ENCODE peak calls at places on chromosomes 11 and 22, in eight cellular contexts. M is neural progenitor cell, K is glutamatergic neuron, W is endodermal cell, L is IMR-90, J is cardiac muscle cell, Y is H9, E is GM23338. D is an unnamed sample.

GRCh38 chr11:10639350-10639749 is 54.2 kb downstream of the IRAG1 start:
- DNase-seq in M (no peak), E (no peak), Y (no peak), W (no peak), L (no peak), J (no peak), K (no peak), D (no peak)

GRCh38 chr11:70819022-70819421 is 420.7 kb downstream of the CTTN start:
- DNase-seq in M (no peak), J (no peak), E (no peak), L (no peak), W (no peak), K (no peak), Y (no peak), D (no peak)

GRCh38 chr11:62921573-62922188 is 518 bp upstream of the CHRM1 start:
- DNase-seq in J (no peak), L (peak), W (peak), K (no peak), E (no peak), Y (no peak), M (peak), D (peak)

GRCh38 chr22:37632174-37633081 is 7.0 kb upstream of the SH3BP1 start:
- DNase-seq in W (no peak), Y (no peak), E (no peak), M (no peak), K (no peak), J (no peak), L (no peak), D (no peak)

GRCh38 chr22:37060801-37061610 is 9.5 kb downstream of the KCTD17 start:
- DNase-seq in W (no peak), K (peak), Y (no peak), M (no peak), L (no peak), E (no peak), J (no peak), D (no peak)

GRCh38 chr11:127023991-127024390 is 23.4 kb upstream of the KIRREL3 start:
- DNase-seq in M (no peak), Y (no peak), E (no peak), J (no peak), W (no peak), L (no peak), K (no peak), D (no peak)

GRCh38 chr11:75344186-75344585 is 7.3 kb downstream of the ARRB1 start:
- DNase-seq in K (no peak), Y (no peak), E (no peak), W (peak), J (no peak), L (no peak), M (no peak), D (no peak)

GRCh38 chr11:17388609-17389204 is at the start of gene KCNJ11:
- DNase-seq in J (peak), K (no peak), E (peak), W (peak), L (no peak), M (peak), Y (peak), D (no peak)

GRCh38 chr11:20488352-20488751 is 100.8 kb downstream of the PRMT3 start:
- DNase-seq in J (no peak), L (no peak), W (no peak), E (no peak), Y (no peak), K (no peak), M (no peak), D (no peak)

GRCh38 chr11:26844963-26845362 is 123.1 kb upstream of the SLC5A12 start:
- DNase-seq in M (no peak), J (no peak), L (no peak), K (no peak), Y (no peak), E (no peak), W (no peak), D (no peak)

GRCh38 chr22:42171946-42172345 is 41.3 kb upstream of the CYP2D6 start:
- DNase-seq in J (no peak), L (no peak), M (no peak), W (no peak), Y (no peak), E (no peak), K (no peak), D (no peak)

GRCh38 chr11:67178878-67179277 is 59.8 kb downstream of the KDM2A start:
- DNase-seq in Y (no peak), W (no peak), L (peak), J (no peak), K (no peak), M (no peak), E (no peak), D (no peak)

GRCh38 chr11:18522388-18522787 is 4.4 kb downstream of the TSG101 start:
- DNase-seq in J (no peak), E (peak), K (no peak), Y (no peak), L (no peak), M (peak), W (peak), D (no peak)

GRCh38 chr11:17244046-17244445 is 32.5 kb upstream of the NUCB2 start:
- DNase-seq in L (no peak), E (no peak), M (no peak), Y (no peak), W (no peak), J (no peak), K (no peak), D (no peak)

GRCh38 chr11:112162761-112163669 is 879 bp downstream of the IL18 start:
- DNase-seq in W (no peak), M (no peak), J (no peak), L (peak), Y (no peak), K (no peak), E (no peak), D (no peak)

GRCh38 chr22:35620624-35621245 is 3.6 kb upstream of the MB start:
- DNase-seq in W (no peak), Y (no peak), K (no peak), E (peak), M (peak), J (peak), L (peak), D (no peak)

GRCh38 chr11:45457649-45458048 is 171.5 kb upstream of the SYT13 start:
- DNase-seq in E (no peak), K (no peak), M (no peak), W (no peak), L (peak), J (no peak), Y (no peak), D (no peak)

GRCh38 chr11:35747638-35748037 is 85.1 kb downstream of the TRIM44 start:
- DNase-seq in L (no peak), Y (no peak), M (peak), K (no peak), E (peak), J (no peak), W (no peak), D (no peak)

GRCh38 chr11:78158987-78159662 is 19.7 kb upstream of the ALG8 start:
- DNase-seq in K (no peak), M (no peak), W (no peak), Y (no peak), L (peak), E (no peak), J (no peak), D (no peak)

GRCh38 chr11:66289548-66290331 is 797 bp upstream of the YIF1A start:
- DNase-seq in W (peak), M (peak), Y (peak), J (peak), K (no peak), E (peak), L (no peak), D (peak)

GRCh38 chr22:27148886-27149470 is 491.6 kb downstream of the MIAT start:
- DNase-seq in L (no peak), K (no peak), W (no peak), J (no peak), Y (no peak), E (no peak), M (no peak), D (no peak)

DNA sequence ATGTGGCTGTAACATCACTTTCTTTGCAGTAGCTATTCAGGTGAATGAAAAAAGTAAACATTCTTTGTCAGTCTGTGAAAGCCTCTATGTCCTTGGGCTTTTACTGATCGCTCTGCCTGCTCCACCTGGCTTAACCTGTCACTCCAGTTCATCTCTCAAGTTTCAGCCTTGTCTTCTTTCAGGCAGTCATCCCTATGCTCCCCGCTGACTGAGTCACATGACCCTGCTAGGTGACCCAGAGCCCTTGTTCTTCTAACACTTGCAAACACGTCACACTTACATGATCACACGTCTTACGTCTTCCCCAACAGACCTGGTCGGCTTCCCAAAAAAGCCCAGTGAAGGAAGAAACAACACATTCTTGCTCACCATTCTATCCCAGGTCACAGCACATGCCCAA is 499.3 kb upstream of the TENM4 start:
- DNase-seq in Y (peak), M (no peak), E (peak), J (no peak), L (peak), K (no peak), W (peak), D (no peak)
- TF ChIP-seq CTCF in Y (no peak), M (no peak), E (no peak), J (no peak), L (no peak), K (no peak), W (no peak), D (no peak)

DNA sequence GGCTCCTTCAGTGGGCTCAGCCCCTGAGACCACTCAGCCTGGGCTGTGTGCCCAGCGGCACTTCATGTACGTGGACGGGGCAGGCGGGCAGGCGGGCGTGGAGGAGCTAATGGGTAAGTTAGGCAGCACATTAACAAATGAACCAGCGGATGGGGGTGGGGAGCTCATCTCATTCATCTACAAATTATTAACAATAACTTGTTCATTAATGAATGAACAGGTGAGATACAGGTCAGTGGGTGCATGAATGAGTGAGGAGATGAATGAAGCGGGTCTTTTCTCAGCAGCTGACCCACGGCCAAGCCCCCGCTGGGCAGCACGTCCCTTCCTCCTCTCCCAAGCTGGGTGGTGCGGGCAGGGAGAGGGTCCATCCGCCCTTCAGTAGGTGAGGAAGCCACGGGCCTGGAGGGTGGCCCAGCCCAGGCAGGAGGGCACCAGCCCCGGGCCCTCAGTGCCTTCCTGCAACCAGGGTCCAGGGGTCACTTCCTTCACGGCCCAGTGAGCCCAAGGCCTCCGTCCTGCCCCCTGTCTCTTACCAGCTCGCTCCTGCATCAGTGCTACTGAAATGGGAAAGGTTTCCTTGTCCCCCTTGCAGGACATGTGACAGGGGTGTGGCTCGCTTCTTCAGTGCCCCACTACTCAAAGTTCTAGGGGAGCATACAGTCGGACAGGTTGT is 60.5 kb upstream of the KCNQ1OT1 start:
- DNase-seq in M (no peak), E (no peak), J (no peak), L (no peak), Y (peak), W (peak), K (no peak), D (peak)
- TF ChIP-seq CTCF in M (no peak), E (no peak), J (no peak), L (no peak), Y (no peak), W (no peak), K (no peak), D (no peak)

DNA sequence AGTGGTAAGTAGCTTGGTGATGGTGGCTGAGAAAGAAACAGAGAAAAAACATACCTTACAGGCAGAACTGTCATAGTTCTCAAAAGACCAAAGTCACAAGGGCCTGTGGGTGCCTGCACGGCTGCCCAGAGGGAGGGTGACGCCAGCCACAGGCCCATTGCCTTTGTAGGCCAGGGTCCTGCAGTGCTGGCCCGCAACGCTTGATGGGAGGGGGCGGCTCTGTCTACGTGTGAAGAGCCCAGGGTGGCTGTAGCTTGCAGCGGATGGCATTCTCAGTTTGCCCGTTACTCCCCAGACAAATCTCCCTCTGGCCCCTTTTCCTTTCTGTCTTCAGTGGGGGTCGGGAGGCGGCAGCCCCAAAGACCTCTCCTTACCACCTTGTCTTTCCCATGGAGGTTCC is 24.7 kb upstream of the B3GAT1 start:
- DNase-seq in E (no peak), M (no peak), L (no peak), K (no peak), W (no peak), J (no peak), Y (no peak), D (no peak)
- TF ChIP-seq CTCF in E (no peak), M (no peak), L (no peak), K (no peak), W (no peak), J (no peak), Y (no peak), D (no peak)

GRCh38 chr11:13366266-13367026 is 88.9 kb downstream of the BMAL1 start:
- DNase-seq in K (no peak), W (no peak), M (no peak), Y (no peak), E (no peak), J (no peak), L (peak), D (no peak)

GRCh38 chr11:13368041-13368446 is 90.5 kb downstream of the BMAL1 start:
- DNase-seq in W (no peak), L (peak), M (no peak), E (no peak), K (no peak), J (no peak), Y (no peak), D (no peak)

GRCh38 chr11:13362596-13363109 is 85.1 kb downstream of the BMAL1 start:
- DNase-seq in M (no peak), J (no peak), K (no peak), W (no peak), Y (no peak), L (no peak), E (no peak), D (no peak)

GRCh38 chr11:13364388-13364787 is 86.8 kb downstream of the BMAL1 start:
- DNase-seq in K (no peak), W (peak), L (no peak), M (no peak), Y (no peak), E (no peak), J (no peak), D (no peak)

DNA sequence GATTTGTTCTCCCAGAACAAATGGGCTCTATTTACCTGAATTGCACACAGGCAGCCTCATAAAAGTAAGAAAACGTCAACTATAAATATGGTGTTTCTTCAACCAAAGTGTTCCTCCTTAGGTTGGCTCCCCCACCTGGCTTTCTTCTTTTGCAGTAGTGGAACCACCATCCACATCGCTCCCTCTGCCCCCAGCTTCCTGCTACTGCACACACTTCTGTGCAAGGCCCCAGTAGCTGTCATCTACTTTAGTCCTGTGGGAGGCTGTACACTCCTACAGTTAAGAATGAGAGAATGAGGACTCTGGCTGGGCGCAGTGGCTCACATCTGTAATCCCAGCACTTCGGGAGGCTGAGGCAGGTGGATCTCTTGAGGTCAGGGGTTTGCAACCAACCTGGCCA is 89.5 kb downstream of the BMAL1 start:
- DNase-seq in W (no peak), E (no peak), Y (no peak), M (no peak), K (no peak), L (no peak), J (no peak), D (no peak)
- TF ChIP-seq CTCF in W (no peak), E (peak), Y (no peak), M (no peak), K (no peak), L (no peak), J (no peak), D (no peak)

GRCh38 chr22:43955040-43955882 is at the start of gene SAMM50:
- DNase-seq in K (peak), J (peak), W (peak), Y (peak), M (peak), E (peak), L (peak), D (peak)
- TF ChIP-seq CTCF in K (no peak), J (no peak), W (no peak), Y (no peak), M (no peak), E (no peak), L (no peak), D (no peak)

DNA sequence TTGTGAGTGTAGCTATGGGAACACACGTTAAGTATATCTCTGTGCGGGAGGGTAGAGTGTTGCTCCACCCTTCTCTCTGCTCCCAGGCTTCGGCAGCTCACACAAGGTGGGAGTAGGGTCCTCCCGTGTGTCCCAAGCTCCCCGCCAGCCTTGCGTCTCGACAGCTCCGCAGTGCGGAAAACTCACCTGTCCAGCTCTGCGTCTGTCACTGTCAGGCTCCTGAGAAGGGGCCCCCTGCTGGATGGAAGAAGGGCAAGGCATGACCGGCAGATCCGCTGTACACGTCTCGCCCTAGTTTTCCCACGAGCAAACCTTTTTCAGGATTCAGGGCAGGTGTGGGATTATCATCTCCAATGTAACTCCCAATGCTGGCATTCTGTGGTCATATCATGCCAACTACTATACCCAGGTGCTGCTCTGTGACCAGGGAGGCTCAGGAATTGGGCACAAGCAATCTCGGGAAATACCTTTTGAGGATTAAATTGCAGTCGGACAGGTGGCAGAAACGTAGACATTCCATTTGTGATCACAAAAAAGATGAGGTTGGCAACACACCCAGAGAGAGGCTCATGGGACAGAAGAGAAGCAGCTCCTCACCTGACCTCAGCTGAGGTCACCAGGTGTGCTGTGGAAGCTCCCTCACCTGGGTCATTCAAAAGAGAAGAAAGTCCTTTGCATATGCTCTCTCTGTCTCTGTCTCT is 314.0 kb upstream of the B3GAT1 start:
- DNase-seq in Y (peak), M (peak), L (no peak), W (peak), J (no peak), E (peak), K (no peak), D (no peak)
- TF ChIP-seq CTCF in Y (peak), M (peak), L (no peak), W (peak), J (no peak), E (peak), K (peak), D (peak)